ENCODE peak calls at places on chromosomes 1 and 21, in seven cellular contexts. K is ureter, G is astrocyte of the spinal cord, Q is fibroblast of lung, U is NCI-H69, D is colonic mucosa, F is tibial artery. A is an unnamed sample.

GRCh38 chr1:13607002-13607401 is 23.4 kb downstream of the PDPN start:
- DNase-seq in K (no peak), G (no peak), Q (no peak), U (no peak), D (no peak), F (no peak), A (no peak)

GRCh38 chr1:52360595-52360968 is 5.4 kb downstream of the CC2D1B start:
- DNase-seq in K (no peak), G (no peak), Q (no peak), U (no peak), D (no peak), F (no peak), A (no peak)

GRCh38 chr1:220817907-220818306 is 31.2 kb downstream of the MTARC1 start:
- DNase-seq in K (no peak), G (no peak), Q (peak), U (no peak), D (no peak), F (no peak), A (no peak)

GRCh38 chr1:109876617-109877319 is 33.9 kb upstream of the CSF1 start:
- DNase-seq in K (no peak), G (peak), Q (peak), U (no peak), D (no peak), F (no peak), A (no peak)

GRCh38 chr1:158329807-158330206 is 1.5 kb downstream of the CD1B start:
- DNase-seq in K (no peak), G (no peak), Q (no peak), U (peak), D (no peak), F (no peak), A (no peak)

GRCh38 chr1:219066631-219067349 is 106.9 kb upstream of the LYPLAL1 start:
- DNase-seq in K (no peak), G (peak), Q (peak), U (peak), D (no peak), F (no peak), A (no peak)

GRCh38 chr1:51728611-51729155 is 111.8 kb downstream of the OSBPL9 start:
- DNase-seq in K (no peak), G (no peak), Q (peak), U (peak), D (no peak), F (no peak), A (no peak)

GRCh38 chr1:243495442-243496172 is 239.8 kb downstream of the SDCCAG8 start:
- DNase-seq in K (peak), G (peak), Q (peak), U (no peak), D (no peak), F (no peak), A (no peak)

GRCh38 chr1:246355421-246356230 is 151.5 kb downstream of the SMYD3 start:
- DNase-seq in K (no peak), G (peak), Q (peak), U (peak), D (no peak), F (no peak), A (no peak)

GRCh38 chr1:234602334-234603220 is 7.4 kb downstream of the IRF2BP2 start:
- DNase-seq in K (peak), G (peak), Q (peak), U (peak), D (peak), F (no peak), A (peak)

GRCh38 chr1:82161651-82162238 is 361.0 kb downstream of the ADGRL2 start:
- DNase-seq in K (no peak), G (peak), Q (peak), U (peak), D (peak), F (no peak), A (no peak)

GRCh38 chr1:1440941-1441888 is 5.7 kb downstream of the VWA1 start:
- DNase-seq in K (no peak), G (no peak), Q (peak), U (peak), D (no peak), F (peak), A (no peak)

GRCh38 chr1:179814513-179814838 is 63.1 kb downstream of the TOR1AIP2 start:
- DNase-seq in K (no peak), G (no peak), Q (no peak), U (no peak), D (no peak), F (peak), A (no peak)

GRCh38 chr1:30342535-30343141 is 380.7 kb downstream of the MATN1 start:
- DNase-seq in K (no peak), G (no peak), Q (no peak), U (no peak), D (no peak), F (peak), A (peak)

GRCh38 chr1:52707927-52708655 is 9.9 kb upstream of the COA7 start:
- DNase-seq in K (no peak), G (peak), Q (peak), U (no peak), D (no peak), F (no peak), A (no peak)

GRCh38 chr1:158095737-158096335 is 84.9 kb upstream of the CD1D start:
- DNase-seq in K (no peak), G (no peak), Q (no peak), U (peak), D (peak), F (no peak), A (no peak)

GRCh38 chr21:25568230-25568629 is 39.1 kb downstream of the MRPL39 start:
- DNase-seq in K (no peak), G (peak), Q (peak), U (no peak), D (peak), F (no peak), A (no peak)

A was measured in right atrium auricular region.